ENCODE peak calls at places on chromosomes 2 and 18, in ten cellular contexts. X is colonic mucosa, C is fibroblast of mammary gland, T is body of pancreas, Z is spleen, B is OCI-LY7, W is astrocyte of the spinal cord, P is cardiac muscle cell, N is tibial artery, I is small intestine. A is an unnamed sample.

GRCh38 chr2:200863655-200864205 is 728 bp downstream of the CLK1 start:
- DNase-seq in X (peak), C (peak), T (no peak), Z (no peak), B (peak), W (no peak), P (no peak), N (no peak), I (no peak), A (no peak)

GRCh38 chr2:7338961-7339360 is 421.7 kb downstream of the RNF144A start:
- DNase-seq in X (no peak), C (no peak), T (no peak), Z (no peak), B (no peak), W (no peak), P (no peak), N (no peak), I (no peak), A (no peak)

GRCh38 chr2:60508307-60508706 is 45.1 kb downstream of the BCL11A start:
- DNase-seq in X (no peak), C (no peak), T (no peak), Z (no peak), B (no peak), W (no peak), P (no peak), N (no peak), I (peak), A (no peak)

GRCh38 chr18:14106906-14107305 is 25.3 kb downstream of the ZNF519 start:
- DNase-seq in X (no peak), C (no peak), T (no peak), Z (no peak), B (no peak), W (no peak), P (no peak), N (no peak), I (no peak), A (no peak)

GRCh38 chr2:144331652-144332355 is 188.1 kb downstream of the ZEB2 start:
- DNase-seq in X (peak), C (no peak), T (no peak), Z (peak), B (no peak), W (no peak), P (no peak), N (peak), I (no peak), A (no peak)

GRCh38 chr2:237236188-237236587 is 150.5 kb downstream of the COPS8 start:
- DNase-seq in X (no peak), C (peak), T (no peak), Z (no peak), B (no peak), W (no peak), P (no peak), N (no peak), I (no peak), A (peak)

GRCh38 chr2:111160758-111161157 is 40.0 kb downstream of the BCL2L11 start:
- DNase-seq in X (no peak), C (peak), T (no peak), Z (no peak), B (no peak), W (peak), P (peak), N (no peak), I (no peak), A (peak)

GRCh38 chr18:77123313-77124231 is 9.0 kb downstream of the MBP start:
- DNase-seq in X (no peak), C (no peak), T (no peak), Z (no peak), B (no peak), W (no peak), P (no peak), N (no peak), I (no peak), A (no peak)

GRCh38 chr18:28116461-28116860 is 60.5 kb downstream of the CDH2 start:
- DNase-seq in X (no peak), C (no peak), T (no peak), Z (no peak), B (no peak), W (peak), P (no peak), N (no peak), I (no peak), A (no peak)

GRCh38 chr2:1707771-1708351 is 36.5 kb downstream of the PXDN start:
- DNase-seq in X (peak), C (peak), T (no peak), Z (no peak), B (no peak), W (peak), P (peak), N (peak), I (peak), A (peak)

GRCh38 chr2:229268626-229269025 is 2.5 kb downstream of the PID1 start:
- DNase-seq in X (no peak), C (no peak), T (no peak), Z (no peak), B (no peak), W (no peak), P (no peak), N (no peak), I (no peak), A (no peak)

GRCh38 chr2:109372171-109372568 is 241.6 kb downstream of the SEPTIN10 start:
- DNase-seq in X (peak), C (no peak), T (no peak), Z (no peak), B (no peak), W (no peak), P (no peak), N (no peak), I (no peak), A (no peak)

GRCh38 chr2:66854304-66854703 is 419.4 kb downstream of the MEIS1 start:
- DNase-seq in X (no peak), C (peak), T (no peak), Z (no peak), B (no peak), W (no peak), P (no peak), N (no peak), I (no peak), A (no peak)

GRCh38 chr2:43218550-43219382 is 7.6 kb downstream of the ZFP36L2 start:
- DNase-seq in X (peak), C (peak), T (peak), Z (peak), B (peak), W (peak), P (peak), N (peak), I (peak), A (peak)

GRCh38 chr2:236208281-236208900 is 40.2 kb upstream of the GBX2 start:
- DNase-seq in X (no peak), C (no peak), T (no peak), Z (no peak), B (no peak), W (no peak), P (no peak), N (no peak), I (no peak), A (no peak)

GRCh38 chr2:177474904-177475474 is 82.4 kb downstream of the AGPS start:
- DNase-seq in X (no peak), C (peak), T (no peak), Z (no peak), B (no peak), W (peak), P (peak), N (no peak), I (no peak), A (peak)

GRCh38 chr2:201558665-201559064 is 84.6 kb downstream of the TMEM237 start:
- DNase-seq in X (no peak), C (no peak), T (no peak), Z (no peak), B (peak), W (no peak), P (no peak), N (no peak), I (no peak), A (no peak)

GRCh38 chr2:239324456-239324855 is 76.4 kb downstream of the HDAC4 start:
- DNase-seq in X (no peak), C (no peak), T (peak), Z (no peak), B (no peak), W (no peak), P (no peak), N (no peak), I (no peak), A (no peak)

GRCh38 chr2:3253913-3254437 is 123.6 kb downstream of the EIPR1 start:
- DNase-seq in X (no peak), C (no peak), T (no peak), Z (no peak), B (no peak), W (no peak), P (no peak), N (no peak), I (no peak), A (no peak)

GRCh38 chr2:224843141-224843540 is 127.0 kb upstream of the CCDC195 start:
- DNase-seq in X (no peak), C (no peak), T (no peak), Z (no peak), B (no peak), W (peak), P (no peak), N (no peak), I (no peak), A (no peak)

GRCh38 chr2:36044389-36044788 is 311.2 kb upstream of the CRIM1 start:
- DNase-seq in X (no peak), C (no peak), T (no peak), Z (no peak), B (no peak), W (no peak), P (no peak), N (no peak), I (peak), A (no peak)

GRCh38 chr2:240886678-240887574 is 9.0 kb downstream of the MAB21L4 start:
- DNase-seq in X (no peak), C (no peak), T (no peak), Z (peak), B (no peak), W (no peak), P (no peak), N (no peak), I (no peak), A (no peak)

GRCh38 chr2:73981081-73981968 is 3.4 kb upstream of the TET3 start:
- DNase-seq in X (peak), C (peak), T (peak), Z (peak), B (peak), W (no peak), P (no peak), N (no peak), I (peak), A (no peak)

GRCh38 chr2:105489168-105489878 is 90.5 kb upstream of the FHL2 start:
- DNase-seq in X (no peak), C (no peak), T (no peak), Z (no peak), B (no peak), W (peak), P (no peak), N (no peak), I (peak), A (no peak)

GRCh38 chr2:190359896-190360376 is 16.5 kb downstream of the INPP1 start:
- DNase-seq in X (peak), C (peak), T (peak), Z (no peak), B (no peak), W (peak), P (peak), N (peak), I (peak), A (peak)

GRCh38 chr2:97732436-97733340 is 19.3 kb downstream of the ZAP70 start:
- DNase-seq in X (no peak), C (no peak), T (no peak), Z (peak), B (no peak), W (no peak), P (no peak), N (no peak), I (no peak), A (no peak)

GRCh38 chr2:238831177-238831576 is 16.7 kb upstream of the TWIST2 start:
- DNase-seq in X (no peak), C (no peak), T (no peak), Z (no peak), B (no peak), W (no peak), P (no peak), N (no peak), I (no peak), A (no peak)

GRCh38 chr18:62586781-62587487 is 64.1 kb downstream of the ZCCHC2 start:
- DNase-seq in X (no peak), C (no peak), T (no peak), Z (no peak), B (no peak), W (no peak), P (no peak), N (no peak), I (no peak), A (no peak)

GRCh38 chr2:79529636-79530035 is 16.8 kb downstream of the CTNNA2 start:
- DNase-seq in X (no peak), C (no peak), T (no peak), Z (no peak), B (no peak), W (no peak), P (no peak), N (no peak), I (no peak), A (no peak)

GRCh38 chr2:216695401-216695821 is at the start of gene IGFBP5:
- DNase-seq in X (peak), C (peak), T (peak), Z (no peak), B (no peak), W (peak), P (peak), N (peak), I (no peak), A (peak)

GRCh38 chr2:58796239-58796638 is 555.1 kb upstream of the FANCL start:
- DNase-seq in X (no peak), C (no peak), T (no peak), Z (no peak), B (no peak), W (no peak), P (no peak), N (no peak), I (no peak), A (no peak)

GRCh38 chr2:241702405-241703127 is 727 bp downstream of the ING5 start:
- DNase-seq in X (peak), C (no peak), T (peak), Z (peak), B (peak), W (peak), P (peak), N (peak), I (peak), A (peak)

GRCh38 chr2:128310761-128311160 is 7.9 kb downstream of the HS6ST1 start:
- DNase-seq in X (peak), C (no peak), T (peak), Z (no peak), B (no peak), W (no peak), P (no peak), N (peak), I (no peak), A (no peak)

DNA sequence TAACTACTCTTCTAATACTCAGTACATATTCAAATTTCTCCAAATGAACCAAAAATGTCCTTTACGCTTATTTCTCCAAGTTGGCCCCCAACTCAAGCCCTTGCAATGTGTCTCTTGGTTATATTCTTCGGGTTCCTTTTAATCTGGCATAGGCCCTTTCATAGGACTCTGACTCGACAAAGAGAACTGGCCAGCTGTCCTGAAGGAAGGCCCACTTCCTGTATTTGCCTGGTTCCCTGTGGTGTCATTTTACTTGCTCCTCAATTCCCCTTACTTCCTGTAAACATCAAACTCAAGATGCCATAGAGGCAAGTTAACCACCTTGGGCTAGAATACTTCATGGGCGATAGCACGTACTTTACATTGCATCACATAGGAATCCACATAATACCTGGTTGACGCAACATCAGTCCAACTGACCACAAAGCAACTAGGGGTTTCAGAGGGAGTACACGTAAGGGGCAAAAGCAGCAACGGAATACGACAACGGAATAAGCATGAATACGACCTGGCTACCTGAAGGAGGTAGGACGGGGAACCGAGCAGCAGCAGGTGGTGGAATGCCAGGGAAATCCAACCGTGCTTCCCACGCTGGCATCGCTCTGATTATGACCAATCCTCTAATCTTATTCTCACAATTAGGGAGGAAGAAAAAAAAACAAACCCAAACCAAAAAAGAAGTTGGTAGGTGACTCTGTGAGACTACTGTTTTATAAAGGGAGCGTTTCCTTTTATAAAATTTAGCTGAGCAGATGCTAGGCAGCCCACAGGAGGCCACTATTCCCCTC is 823 bp upstream of the GORASP2 start:
- DNase-seq in X (peak), C (peak), T (peak), Z (peak), B (peak), W (peak), P (peak), N (no peak), I (no peak), A (no peak)
- H3K4me3 ChIP-seq in X (peak), C (peak), T (no peak), Z (peak), B (peak), W (peak), P (peak), N (peak), I (no peak), A (peak)

GRCh38 chr2:46749042-46749461 is 166.6 kb downstream of the MCFD2 start:
- DNase-seq in X (no peak), C (peak), T (no peak), Z (no peak), B (no peak), W (peak), P (peak), N (no peak), I (peak), A (peak)
- H3K4me3 ChIP-seq in X (no peak), C (no peak), T (no peak), Z (no peak), B (no peak), W (no peak), P (no peak), N (no peak), I (no peak), A (no peak)

GRCh38 chr2:203237501-203238238 is 1.1 kb upstream of the CYP20A1 start:
- DNase-seq in X (no peak), C (no peak), T (no peak), Z (no peak), B (peak), W (no peak), P (no peak), N (no peak), I (no peak), A (no peak)
- H3K4me3 ChIP-seq in X (no peak), C (peak), T (no peak), Z (peak), B (peak), W (peak), P (no peak), N (peak), I (peak), A (peak)

GRCh38 chr2:53793261-53793660 is 6.4 kb downstream of the ERLEC1 start:
- DNase-seq in X (no peak), C (no peak), T (no peak), Z (no peak), B (no peak), W (no peak), P (no peak), N (no peak), I (no peak), A (no peak)
- H3K4me3 ChIP-seq in X (no peak), C (no peak), T (no peak), Z (no peak), B (no peak), W (no peak), P (no peak), N (no peak), I (no peak), A (no peak)

DNA sequence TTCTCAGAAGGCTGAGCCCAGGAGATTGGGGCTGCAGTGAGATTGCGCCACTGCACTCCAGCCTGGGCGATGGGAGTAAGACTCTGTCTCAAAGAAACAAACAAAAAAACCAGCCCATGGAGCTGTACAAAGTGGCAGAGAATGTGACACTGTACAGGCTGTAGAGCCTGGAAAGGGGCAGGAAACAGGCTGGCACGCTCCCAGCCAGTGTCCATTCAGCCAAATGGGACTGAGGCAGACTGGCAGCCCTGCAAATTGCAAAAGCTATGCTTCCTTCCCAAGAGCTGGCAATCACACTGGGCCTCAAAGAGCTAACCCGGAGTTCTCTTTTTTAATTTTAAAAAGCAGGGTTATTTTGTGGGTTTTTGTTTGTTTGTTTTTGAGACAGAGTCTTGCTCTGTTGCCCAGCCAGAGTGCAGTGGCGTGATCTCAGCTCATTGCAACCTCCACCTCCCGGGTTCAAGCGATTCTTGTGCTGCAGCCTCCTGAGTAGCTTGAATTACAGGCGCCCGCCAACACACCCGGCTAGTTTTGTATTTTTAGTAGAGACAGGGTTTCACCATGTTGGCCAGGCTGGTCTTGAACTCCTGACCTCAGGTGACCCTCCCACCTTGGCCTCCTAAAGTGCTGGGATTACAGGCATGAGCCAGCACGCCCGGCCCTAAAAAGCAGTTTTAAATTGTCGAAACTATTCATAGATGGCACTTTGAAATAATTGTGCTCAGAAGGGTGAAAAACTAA is 42.8 kb downstream of the SCRN3 start:
- DNase-seq in X (no peak), C (no peak), T (no peak), Z (no peak), B (no peak), W (no peak), P (peak), N (peak), I (no peak), A (peak)
- H3K4me3 ChIP-seq in X (no peak), C (no peak), T (no peak), Z (no peak), B (no peak), W (no peak), P (no peak), N (no peak), I (no peak), A (no peak)

DNA sequence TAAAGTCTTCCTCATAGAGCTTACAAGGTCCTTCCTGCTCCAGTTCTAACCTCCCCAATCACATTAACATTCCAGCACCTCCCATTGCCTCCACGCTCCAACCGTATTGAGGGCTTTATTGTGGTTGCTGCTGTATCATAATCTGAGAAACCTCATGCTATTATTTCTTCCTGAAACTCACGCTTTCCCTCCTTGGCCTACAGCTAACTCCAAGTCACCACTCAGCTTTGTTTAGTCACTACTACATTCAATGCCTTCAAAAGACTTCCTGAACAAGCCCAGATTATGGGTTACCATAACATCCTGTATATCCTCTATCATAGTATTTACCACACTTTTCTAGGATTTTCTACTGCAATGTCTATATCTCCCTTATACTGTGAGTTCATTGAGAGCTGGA is 230.4 kb downstream of the IKZF2 start:
- DNase-seq in X (no peak), C (no peak), T (no peak), Z (no peak), B (no peak), W (no peak), P (no peak), N (no peak), I (no peak), A (no peak)
- H3K4me3 ChIP-seq in X (no peak), C (no peak), T (no peak), Z (no peak), B (no peak), W (no peak), P (no peak), N (no peak), I (no peak), A (no peak)

GRCh38 chr2:72826156-72826477 is 284 bp upstream of the EXOC6B start:
- DNase-seq in X (no peak), C (no peak), T (no peak), Z (no peak), B (no peak), W (no peak), P (no peak), N (no peak), I (no peak), A (no peak)
- H3K4me3 ChIP-seq in X (peak), C (no peak), T (no peak), Z (peak), B (no peak), W (peak), P (no peak), N (peak), I (peak), A (peak)

GRCh38 chr2:10449481-10449831 is 1.3 kb upstream of the ODC1 start:
- DNase-seq in X (no peak), C (no peak), T (no peak), Z (no peak), B (no peak), W (no peak), P (no peak), N (no peak), I (no peak), A (no peak)
- H3K4me3 ChIP-seq in X (peak), C (peak), T (no peak), Z (peak), B (peak), W (peak), P (peak), N (peak), I (peak), A (peak)